ENCODE peak calls at places on chromosomes 11 and 22, in eight cellular contexts. W is effector memory CD4-positive, alpha-beta T cell; U is keratinocyte; S is PC-3; R is uterus; Z is right atrium auricular region; M is GM23248; C is A673. I is an unnamed sample.

GRCh38 chr11:130882138-130882551 is 34.1 kb downstream of the SNX19 start:
- DNase-seq in W (no peak), U (no peak), S (no peak), R (no peak), Z (no peak), M (no peak), C (no peak), I (no peak)

GRCh38 chr11:68762481-68762880 is 11.2 kb upstream of the TESMIN start:
- DNase-seq in W (no peak), U (no peak), S (no peak), R (no peak), Z (no peak), M (no peak), C (no peak), I (no peak)

GRCh38 chr11:126313826-126314225 is 10.0 kb downstream of the DCPS start:
- DNase-seq in W (no peak), U (no peak), S (no peak), R (no peak), Z (no peak), M (no peak), C (no peak), I (no peak)

GRCh38 chr11:80596291-80596810 is 1155.5 kb upstream of the TENM4 start:
- DNase-seq in W (no peak), U (no peak), S (peak), R (no peak), Z (no peak), M (no peak), C (no peak), I (no peak)

GRCh38 chr22:48239461-48240164 is 1477.2 kb downstream of the TBC1D22A start:
- DNase-seq in W (no peak), U (no peak), S (no peak), R (no peak), Z (peak), M (no peak), C (no peak), I (no peak)

GRCh38 chr11:69293819-69294505 is at the start of gene MYEOV:
- DNase-seq in W (peak), U (no peak), S (peak), R (no peak), Z (no peak), M (peak), C (peak), I (no peak)

GRCh38 chr11:27722117-27722844 is 22.0 kb upstream of the BDNF start:
- DNase-seq in W (no peak), U (no peak), S (no peak), R (no peak), Z (no peak), M (peak), C (peak), I (no peak)

GRCh38 chr11:126891556-126892217 is 108.9 kb downstream of the KIRREL3 start:
- DNase-seq in W (no peak), U (no peak), S (no peak), R (no peak), Z (peak), M (peak), C (no peak), I (no peak)

GRCh38 chr22:25114369-25115362 is 85.0 kb upstream of the CRYBB3 start:
- DNase-seq in W (no peak), U (peak), S (no peak), R (no peak), Z (no peak), M (no peak), C (no peak), I (no peak)

GRCh38 chr22:45336971-45337431 is 27.3 kb downstream of the FAM118A start:
- DNase-seq in W (no peak), U (no peak), S (no peak), R (peak), Z (peak), M (peak), C (peak), I (no peak)

GRCh38 chr11:90202342-90202741 is 20.5 kb downstream of the CHORDC1 start:
- DNase-seq in W (no peak), U (no peak), S (no peak), R (no peak), Z (no peak), M (no peak), C (no peak), I (no peak)

GRCh38 chr11:70711095-70711910 is 313.0 kb downstream of the CTTN start:
- DNase-seq in W (no peak), U (no peak), S (no peak), R (no peak), Z (no peak), M (no peak), C (no peak), I (no peak)

GRCh38 chr11:84384637-84385227 is 1098.6 kb upstream of the CCDC90B start:
- DNase-seq in W (no peak), U (no peak), S (peak), R (no peak), Z (peak), M (peak), C (peak), I (peak)

GRCh38 chr11:46332568-46333128 is 14.6 kb upstream of the DGKZ start:
- DNase-seq in W (no peak), U (no peak), S (no peak), R (no peak), Z (no peak), M (peak), C (peak), I (no peak)

GRCh38 chr11:126603486-126603885 is 248.0 kb downstream of the ST3GAL4 start:
- DNase-seq in W (no peak), U (no peak), S (no peak), R (no peak), Z (no peak), M (no peak), C (no peak), I (no peak)

GRCh38 chr22:48528221-48528915 is 1299.3 kb downstream of the BRD1 start:
- DNase-seq in W (no peak), U (no peak), S (no peak), R (no peak), Z (no peak), M (no peak), C (no peak), I (no peak)

GRCh38 chr11:117677729-117678310 is 119.2 kb downstream of the DSCAML1 start:
- DNase-seq in W (no peak), U (no peak), S (no peak), R (no peak), Z (no peak), M (no peak), C (no peak), I (no peak)

GRCh38 chr11:68987211-68987610 is 6.4 kb upstream of the MRGPRD start:
- DNase-seq in W (no peak), U (no peak), S (no peak), R (no peak), Z (no peak), M (no peak), C (no peak), I (no peak)

GRCh38 chr11:102377891-102378290 is 30.9 kb downstream of the BIRC2 start:
- DNase-seq in W (no peak), U (no peak), S (no peak), R (no peak), Z (no peak), M (no peak), C (no peak), I (no peak)

GRCh38 chr11:80855975-80856524 is 1415.2 kb upstream of the TENM4 start:
- DNase-seq in W (no peak), U (no peak), S (peak), R (no peak), Z (no peak), M (peak), C (no peak), I (no peak)

GRCh38 chr11:58334708-58335107 is 24.2 kb downstream of the OR5B17 start:
- DNase-seq in W (no peak), U (peak), S (peak), R (no peak), Z (no peak), M (peak), C (peak), I (peak)

GRCh38 chr22:38959574-38959973 is 2.2 kb downstream of the APOBEC3A start:
- DNase-seq in W (no peak), U (no peak), S (no peak), R (no peak), Z (no peak), M (no peak), C (no peak), I (no peak)

GRCh38 chr22:34283844-34284243 is 363.6 kb upstream of the LARGE1 start:
- DNase-seq in W (no peak), U (no peak), S (no peak), R (no peak), Z (no peak), M (no peak), C (no peak), I (no peak)
- H3K27ac ChIP-seq in W (no peak), U (no peak), S (no peak), R (no peak), Z (no peak), M (no peak), C (no peak), I (no peak)

DNA sequence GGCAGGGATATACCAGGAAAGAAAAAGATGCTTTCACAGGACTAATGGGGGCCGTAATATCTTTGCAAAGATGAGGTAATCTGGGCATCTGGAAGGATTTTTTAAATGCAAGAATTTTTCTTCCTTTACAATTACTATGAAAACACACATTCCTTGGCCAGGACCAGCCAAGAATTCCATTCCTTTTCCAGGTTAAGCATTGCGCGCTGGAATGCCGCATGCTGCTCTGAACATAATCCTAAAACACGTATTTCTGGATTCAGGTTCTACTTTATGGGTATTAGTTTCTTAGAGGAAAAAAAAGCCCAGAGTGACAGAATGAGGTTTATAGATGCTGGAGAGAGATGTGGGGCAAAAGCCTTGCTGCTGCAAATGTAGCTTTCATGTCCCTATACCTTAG is 99.4 kb upstream of the SORL1-AS1 start:
- DNase-seq in W (no peak), U (no peak), S (no peak), R (no peak), Z (peak), M (no peak), C (no peak), I (no peak)
- H3K27ac ChIP-seq in W (no peak), U (no peak), S (no peak), R (no peak), Z (no peak), M (no peak), C (no peak), I (no peak)

DNA sequence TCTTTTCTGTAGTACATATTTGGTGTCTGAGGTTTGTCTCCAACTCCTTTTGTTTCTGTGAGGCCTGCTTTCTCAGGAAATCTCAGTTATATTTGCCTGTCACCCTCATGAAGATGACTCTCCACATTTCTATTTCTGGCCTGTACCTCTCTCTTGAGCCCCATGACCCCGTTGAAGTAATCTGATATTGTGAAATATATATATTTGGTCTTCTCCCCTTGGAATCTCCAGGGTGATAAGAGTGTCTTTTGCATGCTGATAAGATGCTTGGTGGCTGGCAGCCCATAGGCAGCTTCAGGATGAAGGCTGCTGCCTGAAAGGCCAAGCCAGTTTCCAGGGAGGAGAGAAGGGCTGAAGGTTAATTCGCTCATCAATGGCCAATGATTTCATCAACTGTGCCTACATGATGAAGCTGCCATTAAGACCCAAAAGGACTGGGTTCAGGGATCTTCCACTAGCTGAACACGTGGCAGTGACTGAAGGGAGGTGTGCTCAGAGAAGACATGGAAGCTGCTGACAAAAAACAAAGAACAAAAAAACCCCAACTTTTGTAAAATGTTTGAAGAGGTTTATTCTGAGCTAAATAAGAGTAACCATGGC is 67.4 kb downstream of the MICAL2 start:
- DNase-seq in W (no peak), U (no peak), S (no peak), R (no peak), Z (no peak), M (no peak), C (no peak), I (no peak)
- H3K27ac ChIP-seq in W (no peak), U (peak), S (peak), R (peak), Z (peak), M (peak), C (no peak), I (peak)

DNA sequence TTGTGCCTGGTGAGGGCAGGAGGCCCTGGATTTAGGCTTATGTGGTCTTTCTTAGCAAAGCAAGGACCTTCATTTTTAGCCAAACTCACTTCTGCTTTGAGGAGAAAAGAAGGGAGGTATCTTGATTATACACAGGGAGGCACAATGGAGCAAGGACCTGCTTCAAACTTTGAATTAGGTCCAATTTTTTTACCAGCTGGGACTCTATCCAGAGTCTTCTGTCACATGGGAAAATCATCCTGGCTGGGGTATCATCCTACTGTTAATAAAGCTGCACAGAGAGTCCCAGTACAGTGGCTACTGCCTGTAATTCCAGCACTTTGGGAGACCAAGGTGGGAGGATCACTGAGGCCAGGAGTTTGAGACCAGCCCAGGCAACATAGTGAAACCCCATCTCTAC is 87.8 kb downstream of the CWC15 start:
- DNase-seq in W (no peak), U (no peak), S (peak), R (no peak), Z (no peak), M (no peak), C (no peak), I (no peak)
- H3K27ac ChIP-seq in W (no peak), U (no peak), S (peak), R (no peak), Z (no peak), M (no peak), C (no peak), I (no peak)

DNA sequence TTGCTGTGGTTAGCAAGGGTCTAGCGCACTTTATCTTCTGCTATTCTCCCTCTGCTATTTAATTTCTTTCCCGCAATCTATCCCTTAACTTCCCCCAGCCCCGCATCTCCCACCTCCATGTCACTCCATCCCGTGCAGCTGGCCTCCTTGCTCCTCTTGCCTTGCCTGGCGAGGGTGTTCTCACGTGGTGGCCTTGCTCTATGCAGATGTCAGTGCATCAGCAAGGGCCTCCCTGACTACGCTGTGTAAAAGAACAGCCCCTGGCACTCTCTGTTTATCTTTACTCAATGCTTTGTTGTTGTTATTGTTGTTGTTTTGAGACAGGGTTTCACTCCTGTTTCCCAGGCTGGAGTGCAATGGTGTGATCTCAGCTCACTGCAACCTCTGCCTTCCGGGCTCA is 114.4 kb upstream of the NNMT start:
- DNase-seq in W (no peak), U (no peak), S (no peak), R (peak), Z (no peak), M (no peak), C (no peak), I (no peak)
- H3K27ac ChIP-seq in W (no peak), U (no peak), S (no peak), R (peak), Z (peak), M (no peak), C (no peak), I (no peak)

GRCh38 chr11:111980062-111980461 is 42.9 kb downstream of the DIXDC1 start:
- DNase-seq in W (no peak), U (no peak), S (no peak), R (no peak), Z (no peak), M (no peak), C (no peak), I (no peak)

GRCh38 chr11:111982019-111982464 is 43.2 kb upstream of the DLAT start:
- DNase-seq in W (peak), U (peak), S (peak), R (peak), Z (no peak), M (peak), C (peak), I (no peak)

GRCh38 chr11:111982532-111983186 is 42.5 kb upstream of the DLAT start:
- DNase-seq in W (no peak), U (no peak), S (no peak), R (no peak), Z (no peak), M (no peak), C (no peak), I (no peak)

GRCh38 chr11:111983187-111983986 is 41.8 kb upstream of the DLAT start:
- DNase-seq in W (no peak), U (no peak), S (peak), R (no peak), Z (no peak), M (no peak), C (peak), I (peak)

GRCh38 chr11:111981270-111981669 is 43.9 kb upstream of the DLAT start:
- DNase-seq in W (no peak), U (no peak), S (no peak), R (no peak), Z (no peak), M (no peak), C (no peak), I (no peak)
- H3K27ac ChIP-seq in W (no peak), U (no peak), S (peak), R (no peak), Z (peak), M (no peak), C (no peak), I (no peak)

GRCh38 chr11:79205786-79206185 is 235.0 kb downstream of the TENM4 start:
- DNase-seq in W (no peak), U (no peak), S (no peak), R (no peak), Z (no peak), M (no peak), C (no peak), I (no peak)
- H3K27ac ChIP-seq in W (no peak), U (no peak), S (no peak), R (no peak), Z (no peak), M (no peak), C (no peak), I (no peak)

GRCh38 chr11:9222654-9223053 is 42.5 kb downstream of the DENND5A start:
- DNase-seq in W (no peak), U (no peak), S (no peak), R (no peak), Z (no peak), M (no peak), C (no peak), I (no peak)

GRCh38 chr11:9219572-9219971 is 45.6 kb downstream of the DENND5A start:
- DNase-seq in W (no peak), U (no peak), S (no peak), R (peak), Z (no peak), M (peak), C (peak), I (peak)

GRCh38 chr11:9214765-9215164 is 50.4 kb downstream of the DENND5A start:
- DNase-seq in W (no peak), U (no peak), S (peak), R (no peak), Z (no peak), M (peak), C (no peak), I (no peak)

DNA sequence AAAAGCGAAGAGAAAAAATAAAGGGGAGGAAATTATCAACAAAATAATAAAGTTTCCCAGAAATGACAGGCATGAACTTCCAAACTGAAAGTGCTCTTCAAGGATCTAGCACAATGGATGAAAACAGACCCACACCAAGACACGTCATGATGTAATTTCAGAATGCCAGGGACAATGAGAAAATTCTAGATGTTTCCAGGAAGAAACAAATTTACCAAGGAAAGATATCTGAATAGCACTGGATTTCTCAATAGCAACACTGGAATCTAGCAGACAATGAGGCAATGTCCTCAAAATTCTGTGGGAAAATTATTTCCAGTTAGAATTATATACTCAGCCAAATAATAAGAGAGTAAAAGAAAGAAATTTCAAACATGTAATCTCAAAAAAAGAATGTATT is 46.0 kb downstream of the DENND5A start:
- DNase-seq in W (no peak), U (no peak), S (no peak), R (no peak), Z (no peak), M (peak), C (no peak), I (no peak)
- H3K27ac ChIP-seq in W (no peak), U (no peak), S (no peak), R (peak), Z (peak), M (peak), C (no peak), I (no peak)

DNA sequence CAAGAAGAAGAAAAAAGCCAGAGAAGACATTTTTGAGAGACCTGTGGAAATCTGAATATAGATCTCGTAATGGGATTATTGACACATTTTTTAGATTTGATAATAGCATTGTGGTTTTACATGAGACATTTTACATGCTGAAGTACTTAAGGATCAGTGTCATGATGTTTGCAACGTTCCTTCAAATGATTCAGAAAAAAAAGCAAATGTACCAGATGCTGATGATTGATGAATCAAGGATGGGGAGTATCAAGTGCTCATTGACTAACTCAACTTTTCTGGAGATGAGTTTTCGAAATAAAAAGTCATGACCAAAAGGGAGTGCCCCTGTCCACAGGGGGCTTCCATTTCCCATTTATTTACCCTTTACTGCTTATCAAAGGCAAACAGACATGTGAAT is 207.0 kb upstream of the SORL1-AS1 start:
- DNase-seq in W (no peak), U (no peak), S (no peak), R (no peak), Z (no peak), M (no peak), C (no peak), I (no peak)
- H3K27ac ChIP-seq in W (no peak), U (no peak), S (no peak), R (no peak), Z (no peak), M (no peak), C (no peak), I (no peak)

I was measured in AG04450.